ENCODE peak calls at places on chromosomes 11 and 22, in ten cellular contexts. One of them, this sample, is unnamed.
A peak's percentile ranks its signal among the peaks of the same experiment; 100 is the strongest.

GRCh38 chr11:34468209-34468841 is 29.6 kb downstream of the CAT start:
- DNase-seq in breast epithelium: no peak
- DNase-seq in body of pancreas: peak; percentile 38
- DNase-seq in spleen: no peak
- DNase-seq in heart left ventricle: no peak
- DNase-seq in tibial nerve: no peak
- DNase-seq in uterus: no peak
- DNase-seq in NB4: peak; percentile 76
- DNase-seq in IMR-90: peak; percentile 14
- DNase-seq in HCT116: peak; percentile 28
- DNase-seq in this sample: no peak

GRCh38 chr11:128757235-128757711 is 63.4 kb downstream of the FLI1 start:
- DNase-seq in breast epithelium: no peak
- DNase-seq in body of pancreas: peak; percentile 60
- DNase-seq in spleen: peak; percentile 82
- DNase-seq in heart left ventricle: peak; percentile 43
- DNase-seq in tibial nerve: peak; percentile 27
- DNase-seq in uterus: no peak
- DNase-seq in NB4: peak; percentile 94
- DNase-seq in IMR-90: peak; percentile 48
- DNase-seq in HCT116: peak; percentile 3
- DNase-seq in this sample: peak; percentile 79

GRCh38 chr22:44526431-44527115 is 28.5 kb upstream of the RTL6 start:
- DNase-seq in breast epithelium: no peak
- DNase-seq in body of pancreas: no peak
- DNase-seq in spleen: no peak
- DNase-seq in heart left ventricle: no peak
- DNase-seq in tibial nerve: no peak
- DNase-seq in uterus: no peak
- DNase-seq in NB4: no peak
- DNase-seq in IMR-90: no peak
- DNase-seq in HCT116: no peak
- DNase-seq in this sample: no peak

GRCh38 chr11:61294717-61295595 is at the start of gene VWCE:
- DNase-seq in breast epithelium: no peak
- DNase-seq in body of pancreas: peak; percentile 57
- DNase-seq in spleen: peak; percentile 92
- DNase-seq in heart left ventricle: peak; percentile 69
- DNase-seq in tibial nerve: peak; percentile 20
- DNase-seq in uterus: peak; percentile 62
- DNase-seq in NB4: peak; percentile 82
- DNase-seq in IMR-90: peak; percentile 41
- DNase-seq in HCT116: no peak
- DNase-seq in this sample: peak; percentile 39

GRCh38 chr11:93498099-93499040 is 44.8 kb downstream of the SMCO4 start:
- DNase-seq in breast epithelium: no peak
- DNase-seq in body of pancreas: no peak
- DNase-seq in spleen: no peak
- DNase-seq in heart left ventricle: no peak
- DNase-seq in tibial nerve: no peak
- DNase-seq in uterus: no peak
- DNase-seq in NB4: no peak
- DNase-seq in IMR-90: peak; percentile 51
- DNase-seq in HCT116: no peak
- DNase-seq in this sample: no peak

GRCh38 chr11:72673284-72673942 is 809 bp downstream of the PDE2A start:
- DNase-seq in breast epithelium: no peak
- DNase-seq in body of pancreas: no peak
- DNase-seq in spleen: no peak
- DNase-seq in heart left ventricle: no peak
- DNase-seq in tibial nerve: no peak
- DNase-seq in uterus: no peak
- DNase-seq in NB4: peak; percentile 44
- DNase-seq in IMR-90: no peak
- DNase-seq in HCT116: no peak
- DNase-seq in this sample: no peak

GRCh38 chr11:92504004-92504403 is 279.4 kb downstream of the FAT3 start:
- DNase-seq in breast epithelium: no peak
- DNase-seq in body of pancreas: no peak
- DNase-seq in spleen: no peak
- DNase-seq in heart left ventricle: no peak
- DNase-seq in tibial nerve: no peak
- DNase-seq in uterus: no peak
- DNase-seq in NB4: no peak
- DNase-seq in IMR-90: no peak
- DNase-seq in HCT116: no peak
- DNase-seq in this sample: no peak

GRCh38 chr11:91261513-91261912 is 963.1 kb upstream of the FAT3 start:
- DNase-seq in breast epithelium: no peak
- DNase-seq in body of pancreas: no peak
- DNase-seq in spleen: no peak
- DNase-seq in heart left ventricle: no peak
- DNase-seq in tibial nerve: no peak
- DNase-seq in uterus: no peak
- DNase-seq in NB4: peak; percentile 24
- DNase-seq in IMR-90: no peak
- DNase-seq in HCT116: no peak
- DNase-seq in this sample: no peak

GRCh38 chr11:115817844-115818565 is 313.8 kb upstream of the CADM1 start:
- DNase-seq in breast epithelium: no peak
- DNase-seq in body of pancreas: no peak
- DNase-seq in spleen: no peak
- DNase-seq in heart left ventricle: no peak
- DNase-seq in tibial nerve: no peak
- DNase-seq in uterus: no peak
- DNase-seq in NB4: no peak
- DNase-seq in IMR-90: no peak
- DNase-seq in HCT116: no peak
- DNase-seq in this sample: no peak

GRCh38 chr11:22624742-22625447 is 728 bp downstream of the FANCF start:
- DNase-seq in breast epithelium: peak; percentile 48
- DNase-seq in body of pancreas: peak; percentile 84
- DNase-seq in spleen: no peak
- DNase-seq in heart left ventricle: peak; percentile 67
- DNase-seq in tibial nerve: peak; percentile 25
- DNase-seq in uterus: peak; percentile 53
- DNase-seq in NB4: peak; percentile 73
- DNase-seq in IMR-90: peak; percentile 60
- DNase-seq in HCT116: peak; percentile 12
- DNase-seq in this sample: peak; percentile 76
- TF ChIP-seq POLR2A in breast epithelium: no peak
- TF ChIP-seq POLR2A in body of pancreas: no peak
- TF ChIP-seq POLR2A in spleen: no peak
- TF ChIP-seq POLR2A in heart left ventricle: no peak
- TF ChIP-seq POLR2A in tibial nerve: no peak
- TF ChIP-seq POLR2A in uterus: no peak
- TF ChIP-seq POLR2A in NB4: no peak
- TF ChIP-seq POLR2A in IMR-90: no peak
- TF ChIP-seq POLR2A in HCT116: no peak
- TF ChIP-seq POLR2A in this sample: no peak

GRCh38 chr11:65026810-65027209 is 429 bp upstream of the SNX15 start:
- DNase-seq in breast epithelium: no peak
- DNase-seq in body of pancreas: no peak
- DNase-seq in spleen: no peak
- DNase-seq in heart left ventricle: no peak
- DNase-seq in tibial nerve: no peak
- DNase-seq in uterus: no peak
- DNase-seq in NB4: no peak
- DNase-seq in IMR-90: peak; percentile 68
- DNase-seq in HCT116: no peak
- DNase-seq in this sample: no peak
- H3K4me3 ChIP-seq in breast epithelium: no peak overlapping the region
- H3K4me3 ChIP-seq in body of pancreas: no peak overlapping the region
- H3K4me3 ChIP-seq in spleen: peak overlapping the region; percentile 59
- H3K4me3 ChIP-seq in heart left ventricle: peak overlapping the region; percentile 65
- H3K4me3 ChIP-seq in tibial nerve: peak overlapping the region; percentile 81
- H3K4me3 ChIP-seq in uterus: peak overlapping the region; percentile 64
- H3K4me3 ChIP-seq in NB4: peak overlapping the region; percentile 63
- H3K4me3 ChIP-seq in IMR-90: peak overlapping the region; percentile 40
- H3K4me3 ChIP-seq in HCT116: peak overlapping the region; percentile 44
- H3K4me3 ChIP-seq in this sample: peak overlapping the region; percentile 51

DNA sequence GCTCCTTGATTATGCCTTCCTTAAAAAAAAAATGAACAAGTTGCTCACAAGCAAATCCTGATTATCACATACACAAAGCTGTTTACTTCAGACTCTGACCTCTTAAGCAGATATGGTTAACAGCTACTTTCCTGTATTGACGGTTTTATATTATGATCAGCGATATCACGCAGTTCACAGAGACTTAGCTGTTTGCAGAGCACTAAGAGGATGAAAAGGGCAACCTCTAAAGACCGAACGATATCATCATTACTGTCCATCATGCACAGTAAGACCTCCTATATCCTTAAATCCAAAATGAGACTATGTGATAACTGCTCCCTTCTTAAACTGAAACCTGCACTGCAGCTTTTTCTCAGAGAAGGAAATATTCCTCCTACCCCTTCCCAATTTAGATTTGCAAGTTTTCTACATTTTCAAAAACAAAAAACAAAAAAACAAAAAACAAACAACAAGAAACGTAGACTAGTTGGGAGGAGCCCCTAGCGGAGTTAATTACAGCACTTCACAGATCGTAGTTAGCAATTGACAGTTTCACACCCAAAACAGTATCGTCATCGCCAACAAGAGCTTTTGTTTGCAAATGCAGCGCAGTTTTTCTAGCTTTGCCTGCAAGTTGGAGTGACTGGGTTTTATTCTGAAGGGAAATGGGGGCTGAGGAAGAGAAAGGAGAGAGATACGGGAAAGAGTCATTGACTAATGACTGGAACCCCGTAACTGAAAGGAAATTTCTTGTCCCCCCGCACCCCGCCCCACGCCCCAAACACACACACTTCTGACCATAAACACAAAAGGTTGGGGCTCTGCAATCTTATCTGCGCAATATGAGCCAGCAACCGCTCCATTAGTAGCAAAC is 1.2 kb downstream of the DDX6 start:
- DNase-seq in breast epithelium: no peak
- DNase-seq in body of pancreas: peak; percentile 49
- DNase-seq in spleen: no peak
- DNase-seq in heart left ventricle: no peak
- DNase-seq in tibial nerve: peak; percentile 43
- DNase-seq in uterus: no peak
- DNase-seq in NB4: peak; percentile 67
- DNase-seq in IMR-90: no peak
- DNase-seq in HCT116: no peak
- DNase-seq in this sample: no peak
- TF ChIP-seq POLR2A in breast epithelium: no peak
- TF ChIP-seq POLR2A in body of pancreas: peak; percentile 52
- TF ChIP-seq POLR2A in spleen: no peak
- TF ChIP-seq POLR2A in heart left ventricle: no peak
- TF ChIP-seq POLR2A in tibial nerve: no peak
- TF ChIP-seq POLR2A in uterus: no peak
- TF ChIP-seq POLR2A in NB4: no peak
- TF ChIP-seq POLR2A in IMR-90: no peak
- TF ChIP-seq POLR2A in HCT116: no peak
- TF ChIP-seq POLR2A in this sample: no peak

GRCh38 chr11:57424137-57424801 is 2.7 kb downstream of the SLC43A3 start:
- DNase-seq in breast epithelium: no peak
- DNase-seq in body of pancreas: no peak
- DNase-seq in spleen: no peak
- DNase-seq in heart left ventricle: no peak
- DNase-seq in tibial nerve: no peak
- DNase-seq in uterus: no peak
- DNase-seq in NB4: no peak
- DNase-seq in IMR-90: no peak
- DNase-seq in HCT116: no peak
- DNase-seq in this sample: no peak
- H3K4me3 ChIP-seq in breast epithelium: peak overlapping the region; percentile 61
- H3K4me3 ChIP-seq in body of pancreas: no peak overlapping the region
- H3K4me3 ChIP-seq in spleen: no peak overlapping the region
- H3K4me3 ChIP-seq in heart left ventricle: no peak overlapping the region
- H3K4me3 ChIP-seq in tibial nerve: no peak overlapping the region
- H3K4me3 ChIP-seq in uterus: no peak overlapping the region
- H3K4me3 ChIP-seq in NB4: peak overlapping the region; percentile 99
- H3K4me3 ChIP-seq in IMR-90: no peak overlapping the region
- H3K4me3 ChIP-seq in HCT116: no peak overlapping the region
- H3K4me3 ChIP-seq in this sample: no peak overlapping the region

This sample was measured in upper lobe of left lung.